ENCODE peak calls at places on chromosomes 7 and 10, in four cellular contexts. S, H, P and U are unnamed samples.

GRCh38 chr7:135684134-135684533 is 21.8 kb downstream of the STMP1 start:
- DNase-seq in S (no peak), H (no peak), P (peak; percentile 65), U (peak; percentile 30)

GRCh38 chr10:5943536-5943935 is 33.8 kb downstream of the IL15RA start:
- DNase-seq in S (no peak), H (no peak), P (peak; percentile 68), U (no peak)

GRCh38 chr7:37786741-37787569 is 61.4 kb upstream of the NME8 start:
- DNase-seq in S (no peak), H (no peak), P (no peak), U (no peak)

GRCh38 chr7:103636153-103636552 is 190.1 kb upstream of the SLC26A5 start:
- DNase-seq in S (no peak), H (no peak), P (peak; percentile 35), U (peak; percentile 38)

GRCh38 chr10:17213646-17214349 is 12.3 kb upstream of the TRDMT1 start:
- DNase-seq in S (no peak), H (no peak), P (peak; percentile 79), U (peak; percentile 42)

GRCh38 chr10:88979153-88979562 is 11.4 kb upstream of the FAS start:
- DNase-seq in S (no peak), H (no peak), P (peak; percentile 98), U (peak; percentile 82)

GRCh38 chr7:105187302-105188169 is 173.5 kb downstream of the KMT2E start:
- DNase-seq in S (no peak), H (no peak), P (peak; percentile 20), U (peak; percentile 72)

GRCh38 chr7:92433019-92433418 is 14.3 kb upstream of the GATAD1 start:
- DNase-seq in S (no peak), H (no peak), P (no peak), U (no peak)

GRCh38 chr10:127486355-127486754 is 62.8 kb upstream of the NPS start:
- DNase-seq in S (no peak), H (no peak), P (no peak), U (no peak)

GRCh38 chr7:5633161-5634106 is 148.0 kb downstream of the RNF216 start:
- DNase-seq in S (no peak), H (no peak), P (no peak), U (no peak)

GRCh38 chr10:130220251-130221185 is 84.3 kb downstream of the GLRX3 start:
- DNase-seq in S (no peak), H (no peak), P (no peak), U (no peak)

GRCh38 chr7:76303057-76303828 is 770 bp downstream of the HSPB1 start:
- DNase-seq in S (peak; percentile 93), H (peak; percentile 69), P (peak; percentile 90), U (peak; percentile 81)

GRCh38 chr7:76300210-76300731 is 2.2 kb upstream of the HSPB1 start:
- DNase-seq in S (no peak), H (peak; percentile 90), P (peak; percentile 89), U (peak; percentile 97)

GRCh38 chr7:76303829-76304505 is 1.5 kb downstream of the HSPB1 start:
- DNase-seq in S (peak; percentile 25), H (no peak), P (peak; percentile 50), U (peak; percentile 74)

GRCh38 chr7:76301000-76301399 is 1.5 kb upstream of the HSPB1 start:
- DNase-seq in S (no peak), H (no peak), P (no peak), U (no peak)

DNA sequence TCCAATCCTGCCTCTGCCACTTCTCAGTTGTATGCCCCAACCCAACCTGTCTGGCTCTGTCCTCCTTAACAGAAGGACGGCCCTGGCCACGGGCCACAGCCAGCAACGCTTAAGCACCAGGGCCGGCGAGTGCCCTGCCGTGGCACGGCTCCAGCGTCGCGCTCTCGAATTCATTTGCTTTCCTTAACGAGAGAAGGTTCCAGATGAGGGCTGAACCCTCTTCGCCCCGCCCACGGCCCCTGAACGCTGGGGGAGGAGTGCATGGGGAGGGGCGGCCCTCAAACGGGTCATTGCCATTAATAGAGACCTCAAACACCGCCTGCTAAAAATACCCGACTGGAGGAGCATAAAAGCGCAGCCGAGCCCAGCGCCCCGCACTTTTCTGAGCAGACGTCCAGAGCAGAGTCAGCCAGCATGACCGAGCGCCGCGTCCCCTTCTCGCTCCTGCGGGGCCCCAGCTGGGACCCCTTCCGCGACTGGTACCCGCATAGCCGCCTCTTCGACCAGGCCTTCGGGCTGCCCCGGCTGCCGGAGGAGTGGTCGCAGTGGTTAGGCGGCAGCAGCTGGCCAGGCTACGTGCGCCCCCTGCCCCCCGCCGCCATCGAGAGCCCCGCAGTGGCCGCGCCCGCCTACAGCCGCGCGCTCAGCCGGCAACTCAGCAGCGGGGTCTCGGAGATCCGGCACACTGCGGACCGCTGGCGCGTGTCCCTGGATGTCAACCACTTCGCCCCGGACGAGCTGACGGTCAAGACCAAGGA is at the start of gene HSPB1:
- DNase-seq in S (peak; percentile 92), H (peak; percentile 79), P (peak; percentile 89), U (peak; percentile 95)
- TF ChIP-seq EZH2 in S (no peak), H (no peak), P (no peak), U (no peak)

GRCh38 chr10:126204320-126204719 is 184.0 kb downstream of the ADAM12 start:
- DNase-seq in S (no peak), H (no peak), P (peak; percentile 65), U (peak; percentile 79)
- H2AFZ ChIP-seq in S (peak overlapping the region; percentile 39), H (no peak overlapping the region), P (no peak overlapping the region), U (no peak overlapping the region)

GRCh38 chr10:29533696-29534285 is 101.0 kb downstream of the SVIL start:
- DNase-seq in S (no peak), H (no peak), P (peak; percentile 49), U (peak; percentile 6)

GRCh38 chr10:29533046-29533445 is 101.7 kb downstream of the SVIL start:
- DNase-seq in S (no peak), H (no peak), P (no peak), U (no peak)

GRCh38 chr10:29535012-29535777 is 99.6 kb downstream of the SVIL start:
- DNase-seq in S (peak; percentile 38), H (peak; percentile 16), P (peak; percentile 93), U (peak; percentile 83)

GRCh38 chr10:29535778-29536459 is 98.9 kb downstream of the SVIL start:
- DNase-seq in S (no peak), H (no peak), P (peak; percentile 48), U (peak; percentile 55)

GRCh38 chr10:29534590-29534989 is 100.2 kb downstream of the SVIL start:
- DNase-seq in S (no peak), H (no peak), P (peak; percentile 9), U (no peak)
- TF ChIP-seq EZH2 in S (no peak), H (no peak), P (no peak), U (no peak)

DNA sequence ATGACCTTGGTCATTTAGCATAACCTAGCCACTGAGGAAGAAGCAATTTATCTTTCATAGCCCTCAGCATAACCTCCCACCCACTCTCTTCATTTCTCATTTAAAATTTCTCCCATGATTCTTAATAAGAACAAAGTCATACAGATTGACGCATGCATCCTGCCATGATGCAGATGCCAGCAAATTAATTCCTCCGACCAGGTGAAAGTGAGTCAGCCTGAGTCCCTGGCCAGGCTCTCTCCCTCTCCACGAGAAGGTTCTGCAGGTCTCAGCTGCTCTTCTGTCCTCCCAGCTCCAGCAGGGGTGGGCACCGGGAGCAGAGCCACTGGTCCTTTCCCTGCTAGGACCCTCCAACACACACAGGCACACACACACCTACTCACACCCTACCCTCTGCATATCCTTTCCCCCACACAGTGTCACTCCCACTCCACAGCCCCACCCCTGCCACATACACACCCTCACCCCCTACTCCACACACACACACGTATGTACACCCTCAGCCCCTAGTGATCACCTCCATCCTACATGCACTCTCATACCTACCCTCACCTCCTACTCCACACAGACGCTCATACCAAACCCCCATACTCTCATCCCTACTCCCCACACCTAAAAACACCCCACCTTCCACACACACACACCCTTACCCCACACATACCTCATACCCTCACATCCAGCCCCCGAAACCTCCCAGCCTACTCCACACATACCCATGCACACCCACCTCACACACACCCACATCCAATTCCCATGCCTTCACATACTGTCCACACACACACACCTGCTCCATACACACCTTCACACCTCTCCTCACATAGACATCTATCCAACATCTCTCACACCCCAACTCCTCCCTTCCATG is 78.0 kb downstream of the FAM13C start:
- DNase-seq in S (no peak), H (no peak), P (peak; percentile 60), U (peak; percentile 69)
- H2AFZ ChIP-seq in S (no peak overlapping the region), H (no peak overlapping the region), P (no peak overlapping the region), U (peak overlapping the region; percentile 82)

GRCh38 chr7:45888185-45888992 is at the start of gene IGFBP1:
- DNase-seq in S (no peak), H (no peak), P (peak; percentile 45), U (peak; percentile 12)
- TF ChIP-seq EZH2 in S (no peak), H (no peak), P (no peak), U (no peak)

GRCh38 chr7:141073173-141073640 is 657 bp upstream of the TMEM178B start:
- DNase-seq in S (no peak), H (no peak), P (peak; percentile 63), U (no peak)

GRCh38 chr7:141071855-141072547 is 1.9 kb upstream of the TMEM178B start:
- DNase-seq in S (no peak), H (no peak), P (no peak), U (no peak)

GRCh38 chr7:141073641-141074161 is at the start of gene TMEM178B:
- DNase-seq in S (no peak), H (no peak), P (no peak), U (no peak)

GRCh38 chr7:141071260-141071854 is 2.5 kb upstream of the TMEM178B start:
- DNase-seq in S (peak; percentile 36), H (peak; percentile 4), P (no peak), U (no peak)

GRCh38 chr7:141072548-141073172 is 1.2 kb upstream of the TMEM178B start:
- DNase-seq in S (no peak), H (no peak), P (peak; percentile 77), U (peak; percentile 53)
- H2AFZ ChIP-seq in S (no peak overlapping the region), H (no peak overlapping the region), P (no peak overlapping the region), U (peak overlapping the region; percentile 52)

GRCh38 chr7:136869991-136870798 is 1.7 kb downstream of the CHRM2 start:
- DNase-seq in S (no peak), H (no peak), P (peak; percentile 47), U (no peak)
- TF ChIP-seq EZH2 in S (no peak), H (no peak), P (no peak), U (peak; percentile 47)